ENCODE peak calls at places on chromosomes 11 and 22, in six cellular contexts. L is activated naive CD4-positive, alpha-beta T cell treated with anti-CD3 and anti-CD28 coated beads, Interleukin-2, amount 50 U/mL, for 16 hours; T is HuH-7; V is DMS 273 treated with DMSO at 0.1 percent for 48 hours; O is hippocampal formation; N is T-helper 2 cell. H is an unnamed sample.

GRCh38 chr11:11073996-11074395 is 216.1 kb upstream of the ZBED5 start:
- DNase-seq in N (no peak), L (no peak), V (no peak), O (no peak), T (no peak), H (no peak)

GRCh38 chr11:76769071-76769560 is 14.0 kb upstream of the TSKU start:
- DNase-seq in O (no peak), V (no peak), T (no peak), N (no peak), L (no peak), H (no peak)

GRCh38 chr22:32327066-32327465 is 30.6 kb upstream of the RFPL3 start:
- DNase-seq in O (no peak), L (no peak), T (no peak), V (no peak), N (no peak), H (no peak)

GRCh38 chr11:70301191-70301590 is 30.7 kb downstream of the PPFIA1 start:
- DNase-seq in L (no peak), T (peak), V (no peak), N (no peak), O (no peak), H (no peak)

GRCh38 chr11:29527391-29527936 is 489.4 kb downstream of the KCNA4 start:
- DNase-seq in V (no peak), T (peak), L (no peak), N (no peak), O (no peak), H (no peak)

GRCh38 chr11:95835768-95836488 is 45.6 kb downstream of the CEP57 start:
- DNase-seq in T (peak), N (peak), O (peak), L (peak), V (peak), H (peak)

GRCh38 chr11:74950374-74950969 is 1.4 kb downstream of the SPCS2 start:
- DNase-seq in L (no peak), T (no peak), V (no peak), O (no peak), N (no peak), H (no peak)

GRCh38 chr22:35868938-35869337 is 151.3 kb downstream of the APOL5 start:
- DNase-seq in L (no peak), V (no peak), O (no peak), T (no peak), N (no peak), H (no peak)

GRCh38 chr11:82873919-82874333 is 26.3 kb downstream of the PRCP start:
- DNase-seq in N (no peak), T (no peak), L (no peak), O (no peak), V (no peak), H (no peak)

GRCh38 chr22:37095113-37095512 is 14.4 kb downstream of the TMPRSS6 start:
- DNase-seq in L (peak), N (no peak), V (no peak), T (no peak), O (no peak), H (no peak)

GRCh38 chr11:67349457-67349856 is 3.9 kb downstream of the POLD4 start:
- DNase-seq in V (no peak), N (no peak), O (no peak), L (no peak), T (no peak), H (no peak)

GRCh38 chr22:20857838-20858614 is 585 bp downstream of the PI4KA start:
- DNase-seq in V (no peak), N (peak), T (peak), O (peak), L (peak), H (peak)

GRCh38 chr22:28915969-28916368 is 32.6 kb downstream of the ZNRF3 start:
- DNase-seq in N (no peak), V (no peak), L (no peak), T (no peak), O (no peak), H (no peak)

GRCh38 chr11:67493548-67494370 is 10.9 kb downstream of the AIP start:
- DNase-seq in V (no peak), T (no peak), O (no peak), L (no peak), N (no peak), H (no peak)